ENCODE peak calls at places on chromosomes 6 and 20, in five cellular contexts. G is heart right ventricle, C is upper lobe of left lung, W is astrocyte of the cerebellum, M is tibial artery. B is an unnamed sample.

GRCh38 chr6:4819706-4820283 is 43.6 kb downstream of the CDYL start:
- DNase-seq in G (no peak), C (no peak), W (no peak), M (no peak), B (no peak)

GRCh38 chr20:51335329-51335841 is 207.1 kb downstream of the NFATC2 start:
- DNase-seq in G (no peak), C (no peak), W (peak; percentile 100), M (no peak), B (no peak)

GRCh38 chr6:17900011-17900410 is 87.4 kb downstream of the KIF13A start:
- DNase-seq in G (no peak), C (no peak), W (no peak), M (no peak), B (no peak)

GRCh38 chr6:106829451-106829850 is 145.1 kb downstream of the CD24 start:
- DNase-seq in G (no peak), C (no peak), W (no peak), M (no peak), B (no peak)

GRCh38 chr6:43093361-43094289 is 17.5 kb downstream of the PTK7 start:
- DNase-seq in G (peak; percentile 21), C (no peak), W (no peak), M (no peak), B (no peak)

GRCh38 chr20:16444056-16444777 is 129.0 kb downstream of the KIF16B start:
- DNase-seq in G (no peak), C (no peak), W (no peak), M (no peak), B (no peak)

GRCh38 chr6:116389357-116389756 is 18.6 kb downstream of the DSE start:
- DNase-seq in G (no peak), C (no peak), W (no peak), M (no peak), B (no peak)

GRCh38 chr6:169048185-169048584 is 205.5 kb downstream of the THBS2 start:
- DNase-seq in G (no peak), C (peak; percentile 50), W (no peak), M (no peak), B (no peak)

GRCh38 chr20:57055345-57055744 is 211.1 kb downstream of the BMP7 start:
- DNase-seq in G (no peak), C (no peak), W (no peak), M (no peak), B (no peak)

GRCh38 chr20:35171753-35172433 is at the start of gene PROCR:
- DNase-seq in G (peak; percentile 91), C (peak; percentile 89), W (peak; percentile 62), M (peak; percentile 92), B (peak; percentile 74)

GRCh38 chr6:131937703-131938631 is 13.2 kb downstream of the CCN2 start:
- DNase-seq in G (no peak), C (no peak), W (no peak), M (no peak), B (no peak)

GRCh38 chr6:152160346-152160745 is 352.9 kb downstream of the ESR1 start:
- DNase-seq in G (no peak), C (no peak), W (no peak), M (no peak), B (no peak)

GRCh38 chr6:313917-314316 is 21.6 kb downstream of the DUSP22 start:
- DNase-seq in G (no peak), C (no peak), W (no peak), M (no peak), B (no peak)

GRCh38 chr20:39800548-39800947 is 838.4 kb downstream of the DHX35 start:
- DNase-seq in G (peak; percentile 49), C (no peak), W (peak; percentile 71), M (peak; percentile 66), B (peak; percentile 2)

GRCh38 chr6:148435386-148435785 is 92.7 kb downstream of the SASH1 start:
- DNase-seq in G (no peak), C (no peak), W (no peak), M (no peak), B (no peak)

GRCh38 chr6:113875470-113875869 is 18.3 kb downstream of the MARCKS start:
- DNase-seq in G (no peak), C (no peak), W (no peak), M (no peak), B (no peak)

GRCh38 chr20:47345214-47345613 is 11.3 kb downstream of the ZMYND8 start:
- DNase-seq in G (no peak), C (no peak), W (no peak), M (no peak), B (peak; percentile 59)

GRCh38 chr20:10250902-10251301 is 32.3 kb downstream of the SNAP25 start:
- DNase-seq in G (no peak), C (no peak), W (no peak), M (no peak), B (no peak)

GRCh38 chr6:163354779-163355431 is 59.6 kb upstream of the QKI start:
- DNase-seq in G (peak; percentile 75), C (no peak), W (no peak), M (no peak), B (peak; percentile 89)

GRCh38 chr20:41029150-41029872 is 689 bp downstream of the TOP1 start:
- DNase-seq in G (no peak), C (peak; percentile 90), W (no peak), M (peak; percentile 69), B (peak; percentile 29)

GRCh38 chr6:124958149-124958548 is 4.1 kb upstream of the RNF217 start:
- DNase-seq in G (no peak), C (no peak), W (no peak), M (no peak), B (no peak)

GRCh38 chr6:88045521-88046136 is 2.0 kb upstream of the SPACA1 start:
- DNase-seq in G (no peak), C (no peak), W (no peak), M (no peak), B (no peak)

GRCh38 chr20:25486377-25486776 is 78.9 kb downstream of the GINS1 start:
- DNase-seq in G (peak; percentile 21), C (peak; percentile 44), W (no peak), M (no peak), B (no peak)

GRCh38 chr6:170288091-170288631 is 2.7 kb downstream of the DLL1 start:
- DNase-seq in G (no peak), C (no peak), W (no peak), M (no peak), B (no peak)

GRCh38 chr6:168871535-168872106 is 382.0 kb downstream of the THBS2 start:
- DNase-seq in G (no peak), C (no peak), W (no peak), M (no peak), B (peak; percentile 43)

GRCh38 chr20:36543187-36544133 is 2.1 kb downstream of the MYL9 start:
- DNase-seq in G (peak; percentile 91), C (peak; percentile 84), W (no peak), M (peak; percentile 98), B (peak; percentile 55)

GRCh38 chr6:127201321-127201720 is 65.3 kb upstream of the RNF146 start:
- DNase-seq in G (no peak), C (no peak), W (no peak), M (no peak), B (no peak)

GRCh38 chr6:118580585-118581419 is 32.7 kb downstream of the PLN start:
- DNase-seq in G (peak; percentile 43), C (no peak), W (peak; percentile 62), M (no peak), B (peak; percentile 32)

GRCh38 chr6:32116674-32117073 is 7.5 kb upstream of the TNXB start:
- DNase-seq in G (no peak), C (no peak), W (no peak), M (no peak), B (no peak)

GRCh38 chr20:11376998-11377397 is 540.7 kb upstream of the BTBD3 start:
- DNase-seq in G (no peak), C (no peak), W (peak; percentile 74), M (no peak), B (no peak)

DNA sequence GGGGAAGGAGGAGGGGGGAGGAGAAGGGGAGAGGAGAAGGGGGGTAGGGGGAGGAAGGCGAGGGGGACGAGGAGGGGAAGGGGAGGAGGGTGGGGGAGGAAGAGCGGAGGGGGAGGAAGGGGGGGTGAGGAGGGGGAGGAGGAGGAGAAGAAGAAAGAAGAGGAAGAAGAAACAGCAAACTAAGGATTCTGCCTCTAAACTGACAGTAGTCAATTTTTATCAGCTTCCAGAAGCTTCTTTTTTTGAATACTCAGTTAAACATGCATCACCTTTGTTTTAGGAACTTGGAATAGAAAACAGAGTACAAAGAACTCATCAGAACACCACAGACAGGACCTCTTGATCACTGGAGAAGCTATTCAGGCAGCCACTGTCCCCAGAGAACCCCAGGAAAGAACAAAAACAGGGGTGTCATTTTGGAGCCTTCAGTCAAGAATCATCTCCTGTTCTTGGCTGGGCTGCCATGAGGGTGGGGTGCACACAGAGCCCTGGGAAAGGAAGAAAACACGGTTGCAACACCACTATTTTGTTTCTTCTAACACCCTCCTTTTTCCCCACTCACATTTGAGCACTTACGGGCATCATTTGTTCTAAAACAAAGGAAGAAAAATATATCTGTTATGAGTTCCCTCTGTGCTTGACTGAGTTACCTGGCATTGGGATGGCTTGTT is 67.4 kb downstream of the TMEM170B start:
- DNase-seq in G (no peak), C (no peak), W (no peak), M (no peak), B (no peak)
- TF ChIP-seq CTCF in G (no peak), C (no peak), W (no peak), M (no peak), B (no peak)

GRCh38 chr20:1533059-1533458 is 24.4 kb downstream of the SIRPD start:
- DNase-seq in G (no peak), C (no peak), W (no peak), M (no peak), B (no peak)
- TF ChIP-seq CTCF in G (no peak), C (no peak), W (no peak), M (no peak), B (no peak)

GRCh38 chr6:96897396-96898240 is at the start of gene NDUFAF4:
- DNase-seq in G (peak; percentile 96), C (peak; percentile 98), W (peak; percentile 91), M (peak; percentile 97), B (peak; percentile 99)
- TF ChIP-seq CTCF in G (peak; percentile 96), C (peak; percentile 93), W (peak; percentile 93), M (peak; percentile 91), B (peak; percentile 98)

GRCh38 chr20:46056970-46057855 is 28.2 kb downstream of the SLC12A5 start:
- DNase-seq in G (peak; percentile 53), C (peak; percentile 86), W (peak; percentile 19), M (no peak), B (peak; percentile 18)

GRCh38 chr20:46058656-46059281 is 29.8 kb downstream of the SLC12A5 start:
- DNase-seq in G (no peak), C (peak; percentile 78), W (no peak), M (no peak), B (peak; percentile 6)

GRCh38 chr20:46060301-46060881 is 29.4 kb downstream of the NCOA5 start:
- DNase-seq in G (no peak), C (no peak), W (no peak), M (no peak), B (no peak)

GRCh38 chr20:46056027-46056833 is 27.2 kb downstream of the SLC12A5 start:
- DNase-seq in G (no peak), C (no peak), W (no peak), M (no peak), B (no peak)

GRCh38 chr20:46057856-46058655 is 29.0 kb downstream of the SLC12A5 start:
- DNase-seq in G (peak; percentile 29), C (peak; percentile 91), W (no peak), M (peak; percentile 74), B (peak; percentile 24)
- TF ChIP-seq CTCF in G (no peak), C (peak; percentile 22), W (peak; percentile 37), M (peak; percentile 7), B (peak; percentile 33)